ENCODE peak calls at places on chromosomes 7 and 10, in five cellular contexts. K, B, D, W and F are unnamed samples.

GRCh38 chr10:120121768-120122167 is 229.2 kb downstream of the SEC23IP start:
- DNase-seq in W (no peak), B (no peak), K (no peak), D (no peak), F (no peak)

GRCh38 chr10:110918633-110919348 is at the start of gene BBIP1:
- DNase-seq in W (no peak), B (peak), D (no peak), K (peak), F (peak)

GRCh38 chr10:4623757-4624420 is 202.1 kb upstream of the AKR1E2 start:
- DNase-seq in K (no peak), W (no peak), B (peak), D (no peak), F (peak)

GRCh38 chr10:15751048-15751447 is 31.3 kb upstream of the ITGA8 start:
- DNase-seq in K (no peak), B (no peak), D (no peak), W (no peak), F (peak)

GRCh38 chr7:135197343-135197742 is 14.0 kb downstream of the WDR91 start:
- DNase-seq in K (no peak), D (no peak), W (no peak), B (no peak), F (no peak)

GRCh38 chr7:128030263-128030998 is 806 bp downstream of the LRRC4 start:
- DNase-seq in W (no peak), D (no peak), K (no peak), B (no peak), F (no peak)

GRCh38 chr10:84293574-84294016 is 34.8 kb upstream of the CCSER2 start:
- DNase-seq in K (no peak), B (no peak), D (peak), W (peak), F (no peak)

GRCh38 chr7:140722254-140722653 is 25.7 kb downstream of the NDUFB2 start:
- DNase-seq in W (no peak), B (no peak), K (no peak), D (no peak), F (no peak)

GRCh38 chr7:100889761-100890639 is 485 bp upstream of the UFSP1 start:
- DNase-seq in D (peak), B (peak), W (peak), K (peak), F (peak)

GRCh38 chr10:6840766-6841165 is 260.7 kb upstream of the PRKCQ start:
- DNase-seq in K (no peak), W (no peak), B (peak), D (no peak), F (peak)

GRCh38 chr10:43041422-43042342 is 35.2 kb upstream of the RET start:
- DNase-seq in K (no peak), B (no peak), D (no peak), W (no peak), F (no peak)

GRCh38 chr10:13062813-13063212 is 37.1 kb upstream of the OPTN start:
- DNase-seq in W (peak), D (no peak), B (no peak), K (no peak), F (no peak)

GRCh38 chr10:22649390-22649841 is 65.0 kb downstream of the PIP4K2A start:
- DNase-seq in W (no peak), K (no peak), D (no peak), B (no peak), F (no peak)

GRCh38 chr7:24830440-24831050 is 73.3 kb upstream of the GSDME start:
- DNase-seq in B (no peak), D (no peak), K (no peak), W (no peak), F (no peak)

GRCh38 chr7:139734395-139734794 is 43.4 kb downstream of the HIPK2 start:
- DNase-seq in W (no peak), B (peak), K (no peak), D (no peak), F (peak)

GRCh38 chr7:151558575-151558974 is 38.9 kb upstream of the RHEB start:
- DNase-seq in K (no peak), D (no peak), B (peak), W (no peak), F (peak)

GRCh38 chr10:84348860-84349259 is 20.5 kb downstream of the CCSER2 start:
- DNase-seq in K (no peak), W (no peak), D (no peak), B (peak), F (peak)

GRCh38 chr7:148623586-148624282 is 33.2 kb downstream of the C7orf33 start:
- DNase-seq in K (no peak), W (no peak), B (peak), D (no peak), F (peak)

GRCh38 chr7:18212308-18212707 is 184.7 kb upstream of the PRPS1L1 start:
- DNase-seq in W (no peak), D (no peak), K (no peak), B (no peak), F (peak)

GRCh38 chr10:88117869-88118632 is 254.6 kb downstream of the PTEN start:
- DNase-seq in B (no peak), D (no peak), W (peak), K (peak), F (no peak)

GRCh38 chr10:94363251-94363565 is 469 bp upstream of the NOC3L start:
- DNase-seq in B (no peak), D (no peak), K (no peak), W (no peak), F (no peak)

GRCh38 chr7:47293884-47294568 is 287.9 kb downstream of the TNS3 start:
- DNase-seq in D (no peak), W (no peak), B (no peak), K (no peak), F (no peak)

GRCh38 chr7:150417863-150418262 is 32.6 kb upstream of the GIMAP8 start:
- DNase-seq in K (no peak), D (peak), W (peak), B (no peak), F (no peak)

GRCh38 chr10:46106410-46107255 is 60.6 kb upstream of the MSMB start:
- DNase-seq in K (peak), D (peak), W (peak), B (peak), F (peak)

GRCh38 chr7:39504963-39505362 is 61.2 kb upstream of the YAE1 start:
- DNase-seq in B (peak), W (no peak), K (peak), D (no peak), F (peak)

GRCh38 chr7:150784120-150784736 is 15.9 kb downstream of the TMEM176B start:
- DNase-seq in D (no peak), K (no peak), W (peak), B (no peak), F (no peak)

GRCh38 chr10:32318476-32318896 is 28.5 kb downstream of the EPC1 start:
- DNase-seq in D (no peak), W (no peak), K (no peak), B (no peak), F (no peak)

GRCh38 chr10:85976267-85976793 is 390.3 kb downstream of the GRID1 start:
- DNase-seq in W (no peak), B (no peak), K (no peak), D (no peak), F (no peak)

GRCh38 chr7:13749026-13749425 is 240.4 kb downstream of the ETV1 start:
- DNase-seq in B (no peak), K (no peak), D (no peak), W (no peak), F (no peak)

GRCh38 chr10:77628906-77629730 is 8.5 kb downstream of the KCNMA1 start:
- DNase-seq in K (no peak), D (no peak), W (no peak), B (no peak), F (peak)

GRCh38 chr7:91249506-91250233 is 14.6 kb upstream of the FZD1 start:
- DNase-seq in K (no peak), D (no peak), W (no peak), B (peak), F (peak)

GRCh38 chr7:134826105-134826504 is 46.7 kb downstream of the CALD1 start:
- DNase-seq in B (peak), W (no peak), K (no peak), D (no peak), F (peak)

GRCh38 chr10:59880019-59880717 is 26.2 kb downstream of the CCDC6 start:
- DNase-seq in D (no peak), W (no peak), K (no peak), B (no peak), F (no peak)

GRCh38 chr10:59967079-59967478 is 60.7 kb upstream of the CCDC6 start:
- DNase-seq in B (no peak), D (no peak), W (no peak), K (no peak), F (no peak)

GRCh38 chr7:151868805-151869188 is 8.1 kb downstream of the PRKAG2 start:
- DNase-seq in B (no peak), D (no peak), K (no peak), W (no peak), F (no peak)

GRCh38 chr7:23544913-23545354 is 13.2 kb upstream of the TRA2A start:
- DNase-seq in B (peak), W (no peak), D (peak), K (peak), F (peak)

DNA sequence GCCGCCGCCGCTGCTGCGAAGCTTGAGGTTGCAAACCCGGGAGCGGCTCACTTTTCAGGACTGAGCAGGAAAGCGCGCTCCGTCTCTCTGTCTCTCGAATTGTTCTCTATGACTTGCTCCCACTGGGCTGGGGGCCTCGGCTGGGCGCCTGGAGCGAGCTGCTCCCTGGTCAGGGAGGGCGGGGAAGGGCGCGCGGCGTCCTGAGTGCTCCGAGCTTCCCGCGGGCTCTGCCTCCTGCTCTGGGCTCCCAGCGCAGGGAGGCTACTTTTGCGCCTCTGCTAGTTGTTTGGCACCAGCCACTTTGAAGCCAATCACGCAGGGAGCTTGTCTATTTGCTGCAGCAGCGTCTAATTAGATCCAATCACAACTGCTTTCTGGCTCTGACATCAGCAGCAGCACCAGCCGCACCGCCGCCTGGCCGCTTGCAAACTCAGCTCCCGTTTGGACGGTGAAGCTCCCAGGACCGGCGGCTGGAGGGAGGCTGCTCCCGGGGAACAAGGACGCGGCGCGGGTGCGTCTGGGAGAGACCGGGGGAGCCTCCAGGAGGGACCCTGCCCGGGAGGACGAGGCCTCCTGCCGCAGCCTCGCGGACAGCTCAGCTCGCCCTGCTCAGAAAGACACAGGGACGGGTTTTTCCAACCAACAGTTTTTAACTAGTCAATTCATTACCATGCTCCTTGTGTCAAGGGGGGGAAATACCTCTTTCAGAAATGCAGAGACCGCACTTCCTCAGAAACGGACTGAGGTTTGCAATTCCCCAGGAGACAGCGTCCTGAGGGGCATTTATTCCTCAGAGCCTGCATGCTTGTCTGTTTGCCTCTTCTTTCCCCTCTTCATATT is at the start of gene ADARB2:
- DNase-seq in D (peak), W (no peak), K (no peak), B (no peak), F (peak)
- TF ChIP-seq EZH2 in D (peak), W (no peak), K (no peak), B (no peak), F (no peak)

GRCh38 chr10:100747061-100747825 is 1.9 kb downstream of the PAX2 start:
- DNase-seq in B (no peak), D (no peak), W (no peak), K (no peak), F (no peak)
- TF ChIP-seq EZH2 in B (no peak), D (no peak), W (no peak), K (no peak), F (no peak)

GRCh38 chr10:8037199-8037801 is 17.2 kb upstream of the GATA3 start:
- DNase-seq in K (no peak), D (no peak), B (no peak), W (no peak), F (no peak)

GRCh38 chr10:8036521-8037198 is 17.8 kb upstream of the GATA3 start:
- DNase-seq in B (no peak), D (no peak), W (no peak), K (no peak), F (no peak)

GRCh38 chr10:8033812-8034665 is 20.4 kb upstream of the GATA3 start:
- DNase-seq in B (no peak), K (no peak), D (no peak), W (no peak), F (no peak)

GRCh38 chr10:8035641-8036520 is 18.6 kb upstream of the GATA3 start:
- DNase-seq in B (no peak), W (no peak), K (no peak), D (no peak), F (no peak)

DNA sequence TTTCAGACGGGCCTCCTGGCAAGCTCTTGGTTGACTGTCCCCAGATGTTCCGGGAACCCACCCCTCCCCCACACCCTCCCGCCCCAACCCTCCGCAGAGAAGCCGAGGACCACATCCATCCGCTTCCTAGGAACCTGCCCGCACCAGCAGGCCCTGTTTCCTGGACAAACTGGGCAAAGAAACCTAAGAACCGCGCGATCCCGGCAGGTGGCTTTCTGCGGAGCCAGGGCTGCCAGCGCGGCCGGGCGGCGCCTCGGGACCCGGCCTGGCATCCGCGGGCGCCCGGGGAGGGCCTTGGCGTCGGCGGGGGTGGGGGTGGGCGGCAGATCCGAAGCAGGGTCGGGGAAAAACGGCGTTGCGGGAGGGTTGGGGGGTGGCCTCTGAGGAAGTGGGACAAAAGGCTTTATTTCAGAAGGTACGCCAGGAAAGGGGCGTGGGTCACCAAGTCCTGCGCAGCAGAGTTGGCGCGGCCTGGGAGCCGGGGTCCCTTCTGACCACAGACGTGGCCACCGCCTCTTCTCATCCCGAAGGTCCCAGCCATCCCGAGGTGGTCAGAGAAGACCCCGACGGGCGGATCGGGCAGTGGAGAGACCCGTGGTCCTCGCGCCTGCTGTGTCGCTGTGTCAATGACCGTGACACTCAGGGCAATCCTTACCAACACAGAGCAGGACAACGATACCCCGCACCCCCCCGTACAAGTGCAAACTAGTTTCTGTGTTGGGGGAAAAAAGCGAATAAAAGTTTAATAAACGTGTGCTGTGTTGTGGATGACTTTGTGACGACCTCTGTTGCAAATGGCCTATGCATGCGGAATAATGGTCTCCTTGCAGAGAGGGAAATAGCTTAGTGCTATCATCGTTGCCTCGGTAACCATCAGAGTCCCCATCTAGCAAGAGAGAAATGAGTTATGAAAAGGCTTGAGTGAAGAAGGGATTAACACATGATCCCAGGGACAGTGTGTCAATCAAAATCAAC is 19.5 kb upstream of the GATA3 start:
- DNase-seq in B (peak), W (no peak), K (no peak), D (no peak), F (peak)
- TF ChIP-seq EZH2 in B (peak), W (no peak), K (no peak), D (no peak), F (peak)

GRCh38 chr7:5420841-5421625 is 2.6 kb downstream of the TNRC18 start:
- DNase-seq in D (no peak), W (peak), B (no peak), K (no peak), F (peak)
- TF ChIP-seq EZH2 in D (peak), W (no peak), B (no peak), K (no peak), F (no peak)

GRCh38 chr7:49443515-49443914 is 329.9 kb upstream of the VWC2 start:
- DNase-seq in K (no peak), W (no peak), D (no peak), B (no peak), F (no peak)
- TF ChIP-seq EZH2 in K (no peak), W (no peak), D (no peak), B (no peak), F (no peak)